ENCODE peak calls at places on chromosomes 13 and 19, in seven cellular contexts. One of them, this sample, is unnamed.

GRCh38 chr13:59532405-59532804 is 631.3 kb downstream of the DIAPH3 start:
- DNase-seq in neuronal stem cell: no peak
- DNase-seq in body of pancreas: no peak
- DNase-seq in tibial artery: no peak
- DNase-seq in pancreas: no peak
- DNase-seq in GM23338: no peak
- DNase-seq in fibroblast of lung: no peak
- DNase-seq in this sample: no peak

GRCh38 chr13:45132384-45133064 is 12.2 kb downstream of the GTF2F2 start:
- DNase-seq in GM23338: no peak
- DNase-seq in tibial artery: no peak
- DNase-seq in fibroblast of lung: no peak
- DNase-seq in body of pancreas: no peak
- DNase-seq in pancreas: no peak
- DNase-seq in neuronal stem cell: no peak
- DNase-seq in this sample: no peak

GRCh38 chr13:59409211-59409610 is 754.5 kb downstream of the DIAPH3 start:
- DNase-seq in GM23338: peak; percentile 48
- DNase-seq in tibial artery: no peak
- DNase-seq in body of pancreas: peak; percentile 90
- DNase-seq in neuronal stem cell: no peak
- DNase-seq in fibroblast of lung: peak; percentile 77
- DNase-seq in pancreas: peak; percentile 87
- DNase-seq in this sample: peak; percentile 25

GRCh38 chr19:18503971-18504885 is 17.6 kb downstream of the ELL start:
- DNase-seq in neuronal stem cell: no peak
- DNase-seq in body of pancreas: peak; percentile 42
- DNase-seq in fibroblast of lung: no peak
- DNase-seq in pancreas: peak; percentile 61
- DNase-seq in GM23338: no peak
- DNase-seq in tibial artery: no peak
- DNase-seq in this sample: peak; percentile 89

GRCh38 chr13:100596516-100596915 is 7.9 kb upstream of the GGACT start:
- DNase-seq in fibroblast of lung: no peak
- DNase-seq in GM23338: no peak
- DNase-seq in pancreas: no peak
- DNase-seq in neuronal stem cell: no peak
- DNase-seq in body of pancreas: no peak
- DNase-seq in tibial artery: no peak
- DNase-seq in this sample: no peak

GRCh38 chr13:36412736-36413135 is 19.6 kb upstream of the CCNA1 start:
- DNase-seq in pancreas: no peak
- DNase-seq in GM23338: no peak
- DNase-seq in body of pancreas: no peak
- DNase-seq in fibroblast of lung: peak; percentile 34
- DNase-seq in tibial artery: no peak
- DNase-seq in neuronal stem cell: no peak
- DNase-seq in this sample: no peak

GRCh38 chr19:48737360-48737998 is 2.9 kb downstream of the RASIP1 start:
- DNase-seq in fibroblast of lung: no peak
- DNase-seq in tibial artery: no peak
- DNase-seq in GM23338: peak; percentile 96
- DNase-seq in neuronal stem cell: no peak
- DNase-seq in pancreas: peak; percentile 89
- DNase-seq in body of pancreas: peak; percentile 89
- DNase-seq in this sample: no peak

GRCh38 chr19:23070353-23070781 is 46.5 kb upstream of the ZNF730 start:
- DNase-seq in body of pancreas: peak; percentile 16
- DNase-seq in pancreas: peak; percentile 27
- DNase-seq in GM23338: peak; percentile 86
- DNase-seq in fibroblast of lung: peak; percentile 54
- DNase-seq in neuronal stem cell: no peak
- DNase-seq in tibial artery: no peak
- DNase-seq in this sample: no peak

GRCh38 chr19:23071087-23071511 is 45.7 kb upstream of the ZNF730 start:
- DNase-seq in neuronal stem cell: no peak
- DNase-seq in tibial artery: no peak
- DNase-seq in body of pancreas: peak; percentile 11
- DNase-seq in pancreas: peak; percentile 17
- DNase-seq in GM23338: peak; percentile 71
- DNase-seq in fibroblast of lung: peak; percentile 24
- DNase-seq in this sample: no peak

GRCh38 chr13:47256618-47257017 is 359.8 kb upstream of the HTR2A start:
- DNase-seq in fibroblast of lung: peak; percentile 47
- DNase-seq in neuronal stem cell: no peak
- DNase-seq in tibial artery: no peak
- DNase-seq in GM23338: no peak
- DNase-seq in pancreas: no peak
- DNase-seq in body of pancreas: no peak
- DNase-seq in this sample: no peak

GRCh38 chr19:5166262-5166661 is 174.3 kb downstream of the PTPRS start:
- DNase-seq in neuronal stem cell: no peak
- DNase-seq in body of pancreas: no peak
- DNase-seq in fibroblast of lung: peak; percentile 42
- DNase-seq in tibial artery: no peak
- DNase-seq in pancreas: no peak
- DNase-seq in GM23338: no peak
- DNase-seq in this sample: no peak

GRCh38 chr19:5679289-5680082 is 830 bp downstream of the MICOS13 start:
- DNase-seq in fibroblast of lung: no peak
- DNase-seq in tibial artery: no peak
- DNase-seq in body of pancreas: no peak
- DNase-seq in neuronal stem cell: no peak
- DNase-seq in pancreas: no peak
- DNase-seq in GM23338: no peak
- DNase-seq in this sample: peak; percentile 75

GRCh38 chr13:77016888-77017623 is 9.9 kb downstream of the FBXL3 start:
- DNase-seq in pancreas: no peak
- DNase-seq in body of pancreas: no peak
- DNase-seq in tibial artery: no peak
- DNase-seq in neuronal stem cell: no peak
- DNase-seq in GM23338: peak; percentile 29
- DNase-seq in fibroblast of lung: no peak
- DNase-seq in this sample: no peak

GRCh38 chr13:35190241-35190640 is 248.2 kb downstream of the NBEA start:
- DNase-seq in body of pancreas: no peak
- DNase-seq in neuronal stem cell: no peak
- DNase-seq in pancreas: no peak
- DNase-seq in tibial artery: no peak
- DNase-seq in fibroblast of lung: peak; percentile 29
- DNase-seq in GM23338: no peak
- DNase-seq in this sample: no peak

GRCh38 chr19:22422220-22422619 is at the start of gene ZNF98:
- DNase-seq in fibroblast of lung: peak; percentile 5
- DNase-seq in tibial artery: peak; percentile 31
- DNase-seq in body of pancreas: peak; percentile 59
- DNase-seq in neuronal stem cell: no peak
- DNase-seq in pancreas: peak; percentile 54
- DNase-seq in GM23338: no peak
- DNase-seq in this sample: no peak

GRCh38 chr13:98785405-98785804 is 32.9 kb upstream of the SLC15A1 start:
- DNase-seq in body of pancreas: no peak
- DNase-seq in pancreas: no peak
- DNase-seq in fibroblast of lung: no peak
- DNase-seq in GM23338: no peak
- DNase-seq in tibial artery: no peak
- DNase-seq in neuronal stem cell: no peak
- DNase-seq in this sample: no peak

GRCh38 chr13:35764359-35765015 is 288.0 kb upstream of the MAB21L1 start:
- DNase-seq in GM23338: no peak
- DNase-seq in tibial artery: no peak
- DNase-seq in body of pancreas: no peak
- DNase-seq in fibroblast of lung: no peak
- DNase-seq in pancreas: no peak
- DNase-seq in neuronal stem cell: no peak
- DNase-seq in this sample: no peak

GRCh38 chr13:77230560-77230959 is 96.3 kb downstream of the MYCBP2 start:
- DNase-seq in body of pancreas: no peak
- DNase-seq in GM23338: no peak
- DNase-seq in neuronal stem cell: no peak
- DNase-seq in fibroblast of lung: no peak
- DNase-seq in pancreas: no peak
- DNase-seq in tibial artery: no peak
- DNase-seq in this sample: no peak

GRCh38 chr19:54728167-54728566 is 3.9 kb downstream of the KIR3DL3 start:
- DNase-seq in fibroblast of lung: no peak
- DNase-seq in neuronal stem cell: no peak
- DNase-seq in body of pancreas: no peak
- DNase-seq in tibial artery: no peak
- DNase-seq in GM23338: no peak
- DNase-seq in pancreas: no peak
- DNase-seq in this sample: no peak
- H3K4me1 ChIP-seq in fibroblast of lung: no peaks in the 10 kb centered on the region
- H3K4me1 ChIP-seq in neuronal stem cell: no peaks in the 10 kb centered on the region
- H3K4me1 ChIP-seq in body of pancreas: no peaks in the 10 kb centered on the region
- H3K4me1 ChIP-seq in tibial artery: no peaks in the 10 kb centered on the region
- H3K4me1 ChIP-seq in GM23338: no peaks in the 10 kb centered on the region
- H3K4me1 ChIP-seq in pancreas: no peaks in the 10 kb centered on the region
- H3K4me1 ChIP-seq in this sample: no peaks in the 10 kb centered on the region

GRCh38 chr19:50326101-50326664 is 3.0 kb downstream of the KCNC3 start:
- DNase-seq in pancreas: peak; percentile 33
- DNase-seq in fibroblast of lung: no peak
- DNase-seq in neuronal stem cell: no peak
- DNase-seq in tibial artery: no peak
- DNase-seq in GM23338: peak; percentile 64
- DNase-seq in body of pancreas: no peak
- DNase-seq in this sample: no peak

GRCh38 chr19:50325310-50326100 is 3.7 kb downstream of the KCNC3 start:
- DNase-seq in body of pancreas: peak; percentile 82
- DNase-seq in pancreas: peak; percentile 88
- DNase-seq in GM23338: peak; percentile 99
- DNase-seq in neuronal stem cell: peak; percentile 95
- DNase-seq in tibial artery: no peak
- DNase-seq in fibroblast of lung: peak; percentile 20
- DNase-seq in this sample: peak; percentile 74

GRCh38 chr19:50327461-50328256 is 1.5 kb downstream of the KCNC3 start:
- DNase-seq in tibial artery: no peak
- DNase-seq in pancreas: peak; percentile 39
- DNase-seq in GM23338: peak; percentile 23
- DNase-seq in body of pancreas: no peak
- DNase-seq in fibroblast of lung: no peak
- DNase-seq in neuronal stem cell: no peak
- DNase-seq in this sample: peak; percentile 45

GRCh38 chr19:50328257-50329145 is 676 bp downstream of the KCNC3 start:
- DNase-seq in body of pancreas: peak; percentile 45
- DNase-seq in pancreas: peak; percentile 57
- DNase-seq in fibroblast of lung: no peak
- DNase-seq in tibial artery: no peak
- DNase-seq in neuronal stem cell: no peak
- DNase-seq in GM23338: peak; percentile 64
- DNase-seq in this sample: peak; percentile 60

DNA sequence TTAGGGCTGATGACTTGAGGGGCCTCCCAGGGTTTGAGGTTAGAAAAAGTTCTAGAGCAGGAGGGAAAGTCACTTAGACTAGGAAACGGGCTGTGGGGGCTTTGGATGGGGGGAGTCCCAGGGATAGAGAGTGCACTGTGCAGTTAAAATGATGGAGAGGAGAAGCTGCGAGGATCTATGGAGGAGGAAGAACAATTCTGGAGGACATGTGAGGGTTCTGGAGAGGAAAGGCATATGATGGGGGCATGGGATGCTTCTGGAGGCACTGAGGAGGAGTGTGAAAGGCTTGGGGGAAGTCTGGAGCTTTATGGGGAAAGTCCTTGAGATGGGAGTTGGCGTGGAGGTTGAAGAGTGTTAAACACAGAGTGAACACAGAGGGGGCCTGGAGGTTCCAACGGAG is 2.2 kb downstream of the KCNC3 start:
- DNase-seq in GM23338: no peak
- DNase-seq in body of pancreas: no peak
- DNase-seq in pancreas: no peak
- DNase-seq in fibroblast of lung: no peak
- DNase-seq in tibial artery: no peak
- DNase-seq in neuronal stem cell: no peak
- DNase-seq in this sample: no peak
- H3K4me1 ChIP-seq in GM23338: peaks cover 35% of the 10 kb centered on the region
- H3K4me1 ChIP-seq in body of pancreas: peaks cover 59% of the 10 kb centered on the region
- H3K4me1 ChIP-seq in pancreas: peaks cover 28% of the 10 kb centered on the region
- H3K4me1 ChIP-seq in fibroblast of lung: no peaks in the 10 kb centered on the region
- H3K4me1 ChIP-seq in tibial artery: peaks cover 18% of the 10 kb centered on the region
- H3K4me1 ChIP-seq in neuronal stem cell: peaks cover 12% of the 10 kb centered on the region
- H3K4me1 ChIP-seq in this sample: peaks cover 5% of the 10 kb centered on the region

GRCh38 chr13:40615619-40616018 is 50.8 kb downstream of the FOXO1 start:
- DNase-seq in GM23338: no peak
- DNase-seq in pancreas: no peak
- DNase-seq in neuronal stem cell: no peak
- DNase-seq in body of pancreas: no peak
- DNase-seq in tibial artery: no peak
- DNase-seq in fibroblast of lung: no peak
- DNase-seq in this sample: no peak

GRCh38 chr13:40617801-40618356 is 48.6 kb downstream of the FOXO1 start:
- DNase-seq in GM23338: no peak
- DNase-seq in body of pancreas: no peak
- DNase-seq in fibroblast of lung: no peak
- DNase-seq in tibial artery: no peak
- DNase-seq in pancreas: no peak
- DNase-seq in neuronal stem cell: no peak
- DNase-seq in this sample: no peak

GRCh38 chr13:40622246-40622645 is 44.2 kb downstream of the FOXO1 start:
- DNase-seq in fibroblast of lung: no peak
- DNase-seq in tibial artery: no peak
- DNase-seq in body of pancreas: no peak
- DNase-seq in pancreas: no peak
- DNase-seq in neuronal stem cell: no peak
- DNase-seq in GM23338: no peak
- DNase-seq in this sample: no peak

GRCh38 chr13:40619479-40619814 is 47.0 kb downstream of the FOXO1 start:
- DNase-seq in body of pancreas: no peak
- DNase-seq in GM23338: no peak
- DNase-seq in tibial artery: no peak
- DNase-seq in neuronal stem cell: no peak
- DNase-seq in pancreas: no peak
- DNase-seq in fibroblast of lung: peak; percentile 26
- DNase-seq in this sample: no peak

GRCh38 chr13:40618581-40619478 is 47.6 kb downstream of the FOXO1 start:
- DNase-seq in tibial artery: no peak
- DNase-seq in fibroblast of lung: no peak
- DNase-seq in body of pancreas: no peak
- DNase-seq in GM23338: no peak
- DNase-seq in pancreas: no peak
- DNase-seq in neuronal stem cell: no peak
- DNase-seq in this sample: no peak
- H3K4me1 ChIP-seq in tibial artery: peaks cover 14% of the 10 kb centered on the region
- H3K4me1 ChIP-seq in fibroblast of lung: no peaks in the 10 kb centered on the region
- H3K4me1 ChIP-seq in body of pancreas: peaks cover 68% of the 10 kb centered on the region
- H3K4me1 ChIP-seq in GM23338: peaks cover 88% of the 10 kb centered on the region
- H3K4me1 ChIP-seq in pancreas: peaks cover 39% of the 10 kb centered on the region
- H3K4me1 ChIP-seq in neuronal stem cell: peaks cover 3% of the 10 kb centered on the region
- H3K4me1 ChIP-seq in this sample: peaks cover 13% of the 10 kb centered on the region

GRCh38 chr13:24998433-24998832 is 97.5 kb upstream of the PABPC3 start:
- DNase-seq in neuronal stem cell: no peak
- DNase-seq in GM23338: no peak
- DNase-seq in fibroblast of lung: no peak
- DNase-seq in tibial artery: no peak
- DNase-seq in body of pancreas: no peak
- DNase-seq in pancreas: no peak
- DNase-seq in this sample: no peak

GRCh38 chr13:24995225-24995804 is 100.6 kb upstream of the PABPC3 start:
- DNase-seq in GM23338: peak; percentile 96
- DNase-seq in body of pancreas: peak; percentile 60
- DNase-seq in fibroblast of lung: peak; percentile 89
- DNase-seq in neuronal stem cell: peak; percentile 73
- DNase-seq in pancreas: peak; percentile 58
- DNase-seq in tibial artery: peak; percentile 41
- DNase-seq in this sample: peak; percentile 84

GRCh38 chr13:25001807-25002206 is 94.1 kb upstream of the PABPC3 start:
- DNase-seq in neuronal stem cell: no peak
- DNase-seq in tibial artery: no peak
- DNase-seq in GM23338: no peak
- DNase-seq in body of pancreas: no peak
- DNase-seq in pancreas: no peak
- DNase-seq in fibroblast of lung: no peak
- DNase-seq in this sample: no peak

GRCh38 chr13:24997367-24997967 is 98.5 kb upstream of the PABPC3 start:
- DNase-seq in neuronal stem cell: no peak
- DNase-seq in GM23338: peak; percentile 79
- DNase-seq in fibroblast of lung: peak; percentile 45
- DNase-seq in body of pancreas: no peak
- DNase-seq in pancreas: no peak
- DNase-seq in tibial artery: no peak
- DNase-seq in this sample: no peak
- H3K4me1 ChIP-seq in neuronal stem cell: peaks cover 2% of the 10 kb centered on the region
- H3K4me1 ChIP-seq in GM23338: peaks cover 3% of the 10 kb centered on the region
- H3K4me1 ChIP-seq in fibroblast of lung: no peaks in the 10 kb centered on the region
- H3K4me1 ChIP-seq in body of pancreas: no peaks in the 10 kb centered on the region
- H3K4me1 ChIP-seq in pancreas: no peaks in the 10 kb centered on the region
- H3K4me1 ChIP-seq in tibial artery: no peaks in the 10 kb centered on the region
- H3K4me1 ChIP-seq in this sample: no peaks in the 10 kb centered on the region

This sample was measured in mucosa of descending colon.